ENCODE peak calls at places on chromosome X, in nine cellular contexts. One of them, this sample, is unnamed.

GRCh38 chrX:10608099-10608498 is 12.3 kb downstream of the MID1 start:
- DNase-seq in mesendoderm: no peak
- DNase-seq in sigmoid colon: no peak
- DNase-seq in hepatocyte: no peak
- DNase-seq in A549: peak; percentile 84
- DNase-seq in aorta: no peak
- DNase-seq in RWPE1: no peak
- DNase-seq in kidney: no peak
- DNase-seq in heart left ventricle: no peak
- DNase-seq in this sample: no peak

GRCh38 chrX:108447303-108447702 is 7.7 kb downstream of the COL4A5 start:
- DNase-seq in mesendoderm: no peak
- DNase-seq in sigmoid colon: no peak
- DNase-seq in hepatocyte: no peak
- DNase-seq in A549: peak; percentile 23
- DNase-seq in aorta: no peak
- DNase-seq in RWPE1: no peak
- DNase-seq in kidney: no peak
- DNase-seq in heart left ventricle: no peak
- DNase-seq in this sample: no peak

GRCh38 chrX:132748909-132749308 is 209.5 kb downstream of the HS6ST2 start:
- DNase-seq in mesendoderm: no peak
- DNase-seq in sigmoid colon: no peak
- DNase-seq in hepatocyte: no peak
- DNase-seq in A549: no peak
- DNase-seq in aorta: no peak
- DNase-seq in RWPE1: no peak
- DNase-seq in kidney: no peak
- DNase-seq in heart left ventricle: no peak
- DNase-seq in this sample: no peak

GRCh38 chrX:105331244-105331643 is 110.8 kb upstream of the TEX13A start:
- DNase-seq in mesendoderm: no peak
- DNase-seq in sigmoid colon: no peak
- DNase-seq in hepatocyte: no peak
- DNase-seq in A549: no peak
- DNase-seq in aorta: no peak
- DNase-seq in RWPE1: peak; percentile 10
- DNase-seq in kidney: no peak
- DNase-seq in heart left ventricle: no peak
- DNase-seq in this sample: no peak

GRCh38 chrX:153953892-153954617 is 9.6 kb upstream of the RENBP start:
- DNase-seq in mesendoderm: no peak
- DNase-seq in sigmoid colon: no peak
- DNase-seq in hepatocyte: no peak
- DNase-seq in A549: no peak
- DNase-seq in aorta: no peak
- DNase-seq in RWPE1: no peak
- DNase-seq in kidney: peak; percentile 76
- DNase-seq in heart left ventricle: no peak
- DNase-seq in this sample: peak; percentile 79

GRCh38 chrX:11899091-11899490 is 141.1 kb downstream of the MSL3 start:
- DNase-seq in mesendoderm: peak; percentile 1
- DNase-seq in sigmoid colon: no peak
- DNase-seq in hepatocyte: no peak
- DNase-seq in A549: peak; percentile 59
- DNase-seq in aorta: no peak
- DNase-seq in RWPE1: peak; percentile 42
- DNase-seq in kidney: no peak
- DNase-seq in heart left ventricle: no peak
- DNase-seq in this sample: no peak

GRCh38 chrX:74925210-74926088 is at the start of gene NEXMIF:
- DNase-seq in mesendoderm: no peak
- DNase-seq in sigmoid colon: peak; percentile 65
- DNase-seq in hepatocyte: no peak
- DNase-seq in A549: peak; percentile 36
- DNase-seq in aorta: peak; percentile 47
- DNase-seq in RWPE1: peak; percentile 9
- DNase-seq in kidney: peak; percentile 71
- DNase-seq in heart left ventricle: peak; percentile 5
- DNase-seq in this sample: peak; percentile 79

GRCh38 chrX:132957211-132958085 is 981 bp downstream of the HS6ST2 start:
- DNase-seq in mesendoderm: peak; percentile 56
- DNase-seq in sigmoid colon: no peak
- DNase-seq in hepatocyte: peak; percentile 47
- DNase-seq in A549: peak; percentile 6
- DNase-seq in aorta: no peak
- DNase-seq in RWPE1: peak; percentile 8
- DNase-seq in kidney: peak; percentile 71
- DNase-seq in heart left ventricle: no peak
- DNase-seq in this sample: peak; percentile 66

GRCh38 chrX:111671668-111672067 is 9.3 kb upstream of the ALG13 start:
- DNase-seq in mesendoderm: no peak
- DNase-seq in sigmoid colon: no peak
- DNase-seq in hepatocyte: no peak
- DNase-seq in A549: no peak
- DNase-seq in aorta: no peak
- DNase-seq in RWPE1: no peak
- DNase-seq in kidney: no peak
- DNase-seq in heart left ventricle: peak; percentile 23
- DNase-seq in this sample: no peak

GRCh38 chrX:41332005-41332404 is 2.0 kb upstream of the DDX3X start:
- DNase-seq in mesendoderm: no peak
- DNase-seq in sigmoid colon: no peak
- DNase-seq in hepatocyte: no peak
- DNase-seq in A549: peak; percentile 17
- DNase-seq in aorta: no peak
- DNase-seq in RWPE1: no peak
- DNase-seq in kidney: no peak
- DNase-seq in heart left ventricle: no peak
- DNase-seq in this sample: no peak

GRCh38 chrX:87525771-87526229 is 8.2 kb downstream of the KLHL4 start:
- DNase-seq in mesendoderm: no peak
- DNase-seq in sigmoid colon: no peak
- DNase-seq in hepatocyte: peak; percentile 7
- DNase-seq in A549: peak; percentile 63
- DNase-seq in aorta: no peak
- DNase-seq in RWPE1: peak; percentile 59
- DNase-seq in kidney: no peak
- DNase-seq in heart left ventricle: no peak
- DNase-seq in this sample: no peak

GRCh38 chrX:20571611-20572010 is 304.9 kb upstream of the RPS6KA3 start:
- DNase-seq in mesendoderm: peak; percentile 3
- DNase-seq in sigmoid colon: no peak
- DNase-seq in hepatocyte: peak; percentile 31
- DNase-seq in A549: no peak
- DNase-seq in aorta: no peak
- DNase-seq in RWPE1: no peak
- DNase-seq in kidney: no peak
- DNase-seq in heart left ventricle: no peak
- DNase-seq in this sample: no peak

GRCh38 chrX:23729214-23729613 is 13.9 kb downstream of the ACOT9 start:
- DNase-seq in mesendoderm: no peak
- DNase-seq in sigmoid colon: no peak
- DNase-seq in hepatocyte: no peak
- DNase-seq in A549: no peak
- DNase-seq in aorta: no peak
- DNase-seq in RWPE1: no peak
- DNase-seq in kidney: no peak
- DNase-seq in heart left ventricle: no peak
- DNase-seq in this sample: no peak

GRCh38 chrX:74514384-74514783 is 93.1 kb downstream of the SLC16A2 start:
- DNase-seq in mesendoderm: no peak
- DNase-seq in sigmoid colon: no peak
- DNase-seq in hepatocyte: peak; percentile 26
- DNase-seq in A549: no peak
- DNase-seq in aorta: no peak
- DNase-seq in RWPE1: no peak
- DNase-seq in kidney: no peak
- DNase-seq in heart left ventricle: no peak
- DNase-seq in this sample: no peak

GRCh38 chrX:152896450-152896849 is 1.4 kb upstream of the ZNF185 start:
- DNase-seq in mesendoderm: no peak
- DNase-seq in sigmoid colon: no peak
- DNase-seq in hepatocyte: no peak
- DNase-seq in A549: peak; percentile 27
- DNase-seq in aorta: no peak
- DNase-seq in RWPE1: no peak
- DNase-seq in kidney: peak; percentile 28
- DNase-seq in heart left ventricle: no peak
- DNase-seq in this sample: peak; percentile 24
- H3K27ac ChIP-seq in mesendoderm: no peak overlapping the region
- H3K27ac ChIP-seq in sigmoid colon: no peak overlapping the region
- H3K27ac ChIP-seq in hepatocyte: no peak overlapping the region
- H3K27ac ChIP-seq in A549: no peak overlapping the region
- H3K27ac ChIP-seq in aorta: no peak overlapping the region
- H3K27ac ChIP-seq in RWPE1: peak overlapping the region; percentile 83
- H3K27ac ChIP-seq in kidney: no peak overlapping the region
- H3K27ac ChIP-seq in heart left ventricle: no peak overlapping the region
- H3K27ac ChIP-seq in this sample: no peak overlapping the region

GRCh38 chrX:18871161-18871880 is 112.6 kb downstream of the PHKA2 start:
- DNase-seq in mesendoderm: no peak
- DNase-seq in sigmoid colon: no peak
- DNase-seq in hepatocyte: no peak
- DNase-seq in A549: no peak
- DNase-seq in aorta: no peak
- DNase-seq in RWPE1: no peak
- DNase-seq in kidney: no peak
- DNase-seq in heart left ventricle: no peak
- DNase-seq in this sample: no peak

GRCh38 chrX:18873836-18874235 is 110.1 kb downstream of the PHKA2 start:
- DNase-seq in mesendoderm: no peak
- DNase-seq in sigmoid colon: no peak
- DNase-seq in hepatocyte: peak; percentile 2
- DNase-seq in A549: no peak
- DNase-seq in aorta: peak; percentile 34
- DNase-seq in RWPE1: no peak
- DNase-seq in kidney: no peak
- DNase-seq in heart left ventricle: no peak
- DNase-seq in this sample: peak; percentile 9

GRCh38 chrX:18872621-18873020 is 111.3 kb downstream of the PHKA2 start:
- DNase-seq in mesendoderm: no peak
- DNase-seq in sigmoid colon: no peak
- DNase-seq in hepatocyte: no peak
- DNase-seq in A549: no peak
- DNase-seq in aorta: no peak
- DNase-seq in RWPE1: no peak
- DNase-seq in kidney: no peak
- DNase-seq in heart left ventricle: no peak
- DNase-seq in this sample: peak; percentile 51

GRCh38 chrX:18873189-18873791 is 110.6 kb downstream of the PHKA2 start:
- DNase-seq in mesendoderm: no peak
- DNase-seq in sigmoid colon: peak; percentile 81
- DNase-seq in hepatocyte: no peak
- DNase-seq in A549: no peak
- DNase-seq in aorta: peak; percentile 53
- DNase-seq in RWPE1: peak; percentile 56
- DNase-seq in kidney: no peak
- DNase-seq in heart left ventricle: peak; percentile 15
- DNase-seq in this sample: peak; percentile 68

DNA sequence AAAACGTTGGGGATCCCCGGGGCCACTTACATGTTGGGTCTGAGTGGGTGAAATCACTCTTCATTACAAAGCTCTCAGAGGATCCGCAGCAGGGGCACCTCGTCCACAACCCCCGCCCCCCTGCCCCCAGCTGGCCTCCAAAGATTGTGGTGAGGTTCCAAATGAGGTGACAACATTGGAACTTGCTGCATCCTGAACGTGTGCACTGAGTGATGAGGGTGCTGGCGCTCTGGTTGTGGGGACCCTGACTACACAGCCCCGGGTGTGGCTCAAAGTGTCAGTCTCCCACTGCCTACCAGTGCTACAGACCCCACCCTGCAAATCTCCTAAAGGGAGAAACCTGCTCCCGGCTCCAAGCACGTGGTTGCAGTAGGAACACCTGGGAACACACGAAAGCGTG is 111.9 kb downstream of the PHKA2 start:
- DNase-seq in mesendoderm: no peak
- DNase-seq in sigmoid colon: no peak
- DNase-seq in hepatocyte: no peak
- DNase-seq in A549: no peak
- DNase-seq in aorta: peak; percentile 19
- DNase-seq in RWPE1: no peak
- DNase-seq in kidney: no peak
- DNase-seq in heart left ventricle: no peak
- DNase-seq in this sample: no peak
- H3K27ac ChIP-seq in mesendoderm: no peak overlapping the region
- H3K27ac ChIP-seq in sigmoid colon: peak overlapping the region; percentile 71
- H3K27ac ChIP-seq in hepatocyte: no peak overlapping the region
- H3K27ac ChIP-seq in A549: no peak overlapping the region
- H3K27ac ChIP-seq in aorta: no peak overlapping the region
- H3K27ac ChIP-seq in RWPE1: no peak overlapping the region
- H3K27ac ChIP-seq in kidney: no peak overlapping the region
- H3K27ac ChIP-seq in heart left ventricle: peak overlapping the region; percentile 84
- H3K27ac ChIP-seq in this sample: no peak overlapping the region

GRCh38 chrX:129488359-129488758 is 34.9 kb downstream of the SMARCA1 start:
- DNase-seq in mesendoderm: no peak
- DNase-seq in sigmoid colon: no peak
- DNase-seq in hepatocyte: no peak
- DNase-seq in A549: no peak
- DNase-seq in aorta: no peak
- DNase-seq in RWPE1: no peak
- DNase-seq in kidney: no peak
- DNase-seq in heart left ventricle: no peak
- DNase-seq in this sample: no peak

GRCh38 chrX:129495941-129496340 is 27.3 kb downstream of the SMARCA1 start:
- DNase-seq in mesendoderm: no peak
- DNase-seq in sigmoid colon: no peak
- DNase-seq in hepatocyte: no peak
- DNase-seq in A549: no peak
- DNase-seq in aorta: no peak
- DNase-seq in RWPE1: no peak
- DNase-seq in kidney: no peak
- DNase-seq in heart left ventricle: no peak
- DNase-seq in this sample: no peak

GRCh38 chrX:129494887-129495286 is 28.4 kb downstream of the SMARCA1 start:
- DNase-seq in mesendoderm: no peak
- DNase-seq in sigmoid colon: no peak
- DNase-seq in hepatocyte: no peak
- DNase-seq in A549: no peak
- DNase-seq in aorta: no peak
- DNase-seq in RWPE1: no peak
- DNase-seq in kidney: no peak
- DNase-seq in heart left ventricle: no peak
- DNase-seq in this sample: no peak

GRCh38 chrX:129493643-129494042 is 29.6 kb downstream of the SMARCA1 start:
- DNase-seq in mesendoderm: no peak
- DNase-seq in sigmoid colon: no peak
- DNase-seq in hepatocyte: no peak
- DNase-seq in A549: no peak
- DNase-seq in aorta: no peak
- DNase-seq in RWPE1: no peak
- DNase-seq in kidney: no peak
- DNase-seq in heart left ventricle: no peak
- DNase-seq in this sample: no peak

GRCh38 chrX:129490330-129490729 is 33.0 kb downstream of the SMARCA1 start:
- DNase-seq in mesendoderm: no peak
- DNase-seq in sigmoid colon: no peak
- DNase-seq in hepatocyte: no peak
- DNase-seq in A549: no peak
- DNase-seq in aorta: no peak
- DNase-seq in RWPE1: no peak
- DNase-seq in kidney: no peak
- DNase-seq in heart left ventricle: no peak
- DNase-seq in this sample: no peak
- H3K27ac ChIP-seq in mesendoderm: no peak overlapping the region
- H3K27ac ChIP-seq in sigmoid colon: peak overlapping the region; percentile 33
- H3K27ac ChIP-seq in hepatocyte: peak overlapping the region; percentile 6
- H3K27ac ChIP-seq in A549: no peak overlapping the region
- H3K27ac ChIP-seq in aorta: no peak overlapping the region
- H3K27ac ChIP-seq in RWPE1: no peak overlapping the region
- H3K27ac ChIP-seq in kidney: no peak overlapping the region
- H3K27ac ChIP-seq in heart left ventricle: no peak overlapping the region
- H3K27ac ChIP-seq in this sample: no peak overlapping the region

GRCh38 chrX:57822398-57822797 is 87.9 kb downstream of the ZXDA start:
- DNase-seq in mesendoderm: no peak
- DNase-seq in sigmoid colon: no peak
- DNase-seq in hepatocyte: no peak
- DNase-seq in A549: no peak
- DNase-seq in aorta: no peak
- DNase-seq in RWPE1: no peak
- DNase-seq in kidney: no peak
- DNase-seq in heart left ventricle: no peak
- DNase-seq in this sample: no peak
- H3K27ac ChIP-seq in mesendoderm: no peak overlapping the region
- H3K27ac ChIP-seq in sigmoid colon: no peak overlapping the region
- H3K27ac ChIP-seq in hepatocyte: no peak overlapping the region
- H3K27ac ChIP-seq in A549: no peak overlapping the region
- H3K27ac ChIP-seq in aorta: no peak overlapping the region
- H3K27ac ChIP-seq in RWPE1: no peak overlapping the region
- H3K27ac ChIP-seq in kidney: no peak overlapping the region
- H3K27ac ChIP-seq in heart left ventricle: no peak overlapping the region
- H3K27ac ChIP-seq in this sample: no peak overlapping the region